ENCODE peak calls at places on chromosomes 13 and 19, in eight cellular contexts. K is GM06990, D is fibroblast of pulmonary artery, Z is T-helper 1 cell, H is MV-4-11, N is body of pancreas, S is EL, J is GM12892. L is an unnamed sample.

GRCh38 chr19:35349614-35350521 is 2.2 kb downstream of the FFAR1 start:
- DNase-seq in N (no peak), H (no peak), Z (no peak), S (no peak), J (no peak), D (no peak), K (no peak), L (no peak)

GRCh38 chr13:71610876-71611275 is 256.1 kb downstream of the DACH1 start:
- DNase-seq in H (peak), N (no peak), Z (no peak), D (no peak), K (no peak), J (no peak), S (no peak), L (no peak)

GRCh38 chr13:113429608-113429985 is 23.7 kb downstream of the ADPRHL1 start:
- DNase-seq in H (no peak), Z (no peak), D (no peak), J (no peak), S (no peak), N (no peak), K (no peak), L (no peak)

GRCh38 chr19:52369463-52370340 is at the start of gene ZNF880:
- DNase-seq in K (peak), N (peak), Z (peak), D (peak), J (peak), S (peak), H (peak), L (peak)

GRCh38 chr13:73513751-73514150 is 454.9 kb downstream of the KLF5 start:
- DNase-seq in S (no peak), N (no peak), Z (no peak), D (no peak), J (no peak), H (no peak), K (no peak), L (no peak)

GRCh38 chr19:30116984-30117555 is 175.0 kb downstream of the URI1 start:
- DNase-seq in N (no peak), H (no peak), S (no peak), K (no peak), Z (no peak), J (no peak), D (no peak), L (no peak)

GRCh38 chr13:56189978-56190377 is 950.7 kb upstream of the PRR20A start:
- DNase-seq in Z (no peak), H (no peak), S (no peak), D (no peak), N (no peak), K (no peak), J (no peak), L (no peak)

GRCh38 chr13:72751220-72751619 is 23.5 kb downstream of the BORA start:
- DNase-seq in H (no peak), Z (no peak), N (no peak), K (no peak), J (no peak), D (no peak), S (no peak), L (no peak)

GRCh38 chr13:113405481-113406300 is 41.8 kb upstream of the GRTP1 start:
- DNase-seq in J (no peak), D (no peak), S (no peak), Z (no peak), N (no peak), K (no peak), H (no peak), L (no peak)

L was measured in dermis blood vessel endothelial cell.